ENCODE peak calls at places on chromosomes 16 and 17, in six cellular contexts. I is neural progenitor cell, U is AG04450, W is A549, A is left lung, J is H1. K is an unnamed sample.

GRCh38 chr17:40287494-40288369 is at the start of gene CDC6:
- DNase-seq in I (peak), U (peak), W (peak), A (peak), J (peak), K (peak)

GRCh38 chr17:8375738-8376259 is 705 bp downstream of the KRABD2 start:
- DNase-seq in I (peak), U (no peak), W (no peak), A (no peak), J (no peak), K (no peak)

GRCh38 chr16:25707553-25707952 is 15.8 kb downstream of the HS3ST4 start:
- DNase-seq in I (no peak), U (no peak), W (no peak), A (no peak), J (no peak), K (no peak)

GRCh38 chr17:34623856-34624766 is 44.7 kb downstream of the TMEM132E start:
- DNase-seq in I (no peak), U (no peak), W (no peak), A (no peak), J (no peak), K (no peak)

GRCh38 chr16:67676939-67677338 is 10.3 kb downstream of the C16orf86 start:
- DNase-seq in I (no peak), U (no peak), W (no peak), A (no peak), J (no peak), K (no peak)

GRCh38 chr17:2844386-2844785 is 48.1 kb downstream of the RAP1GAP2 start:
- DNase-seq in I (peak), U (no peak), W (peak), A (no peak), J (no peak), K (no peak)

GRCh38 chr17:32875904-32876413 is 965 bp downstream of the MYO1D start:
- DNase-seq in I (no peak), U (no peak), W (no peak), A (no peak), J (no peak), K (no peak)

GRCh38 chr17:11900103-11900502 is 97.2 kb downstream of the ZNF18 start:
- DNase-seq in I (no peak), U (no peak), W (no peak), A (no peak), J (no peak), K (peak)

GRCh38 chr17:77445908-77446535 is 305.3 kb downstream of the SEC14L1 start:
- DNase-seq in I (no peak), U (no peak), W (no peak), A (peak), J (no peak), K (no peak)

GRCh38 chr17:55584861-55585260 is 73.6 kb upstream of the SMIM36 start:
- DNase-seq in I (no peak), U (no peak), W (no peak), A (no peak), J (no peak), K (no peak)

GRCh38 chr17:72539981-72540897 is 419.4 kb downstream of the SOX9 start:
- DNase-seq in I (peak), U (no peak), W (peak), A (peak), J (peak), K (peak)

GRCh38 chr17:29390856-29391631 is 881 bp downstream of the TAOK1 start:
- DNase-seq in I (peak), U (no peak), W (peak), A (no peak), J (peak), K (peak)

GRCh38 chr17:57606111-57606875 is 138.8 kb downstream of the CCDC182 start:
- DNase-seq in I (no peak), U (no peak), W (no peak), A (no peak), J (no peak), K (no peak)

GRCh38 chr16:17053536-17054160 is 417.1 kb downstream of the XYLT1 start:
- DNase-seq in I (peak), U (no peak), W (no peak), A (no peak), J (no peak), K (no peak)

GRCh38 chr17:10628756-10629155 is 28.4 kb downstream of the MYH3 start:
- DNase-seq in I (peak), U (no peak), W (no peak), A (no peak), J (peak), K (no peak)

GRCh38 chr17:64320613-64321553 is 57.8 kb upstream of the TEX2 start:
- DNase-seq in I (peak), U (peak), W (peak), A (no peak), J (peak), K (peak)

GRCh38 chr17:17712268-17712924 is 31.1 kb downstream of the RAI1 start:
- DNase-seq in I (no peak), U (peak), W (no peak), A (no peak), J (no peak), K (peak)

GRCh38 chr17:47145351-47145750 is 43.7 kb downstream of the CDC27 start:
- DNase-seq in I (peak), U (no peak), W (no peak), A (no peak), J (no peak), K (no peak)

GRCh38 chr16:6709736-6710135 is 622.9 kb upstream of the RBFOX1 start:
- DNase-seq in I (no peak), U (no peak), W (no peak), A (no peak), J (no peak), K (no peak)

GRCh38 chr16:63742150-63742549 is 1379.7 kb downstream of the CDH11 start:
- DNase-seq in I (no peak), U (no peak), W (no peak), A (no peak), J (no peak), K (no peak)

GRCh38 chr17:76369804-76370203 is 14.6 kb upstream of the SPHK1 start:
- DNase-seq in I (no peak), U (no peak), W (no peak), A (peak), J (no peak), K (no peak)

GRCh38 chr16:54817432-54817831 is 113.2 kb upstream of the IRX5 start:
- DNase-seq in I (peak), U (no peak), W (peak), A (no peak), J (no peak), K (peak)

GRCh38 chr17:561118-561517 is 153.5 kb downstream of the VPS53 start:
- DNase-seq in I (no peak), U (peak), W (no peak), A (no peak), J (no peak), K (no peak)

GRCh38 chr17:39197380-39198185 is at the start of gene CACNB1:
- DNase-seq in I (peak), U (peak), W (peak), A (peak), J (peak), K (peak)

GRCh38 chr17:78484300-78485159 is 92.7 kb downstream of the DNAH17 start:
- DNase-seq in I (peak), U (no peak), W (peak), A (peak), J (peak), K (peak)

GRCh38 chr16:11057696-11058345 is 113.5 kb downstream of the CLEC16A start:
- DNase-seq in I (no peak), U (no peak), W (no peak), A (no peak), J (no peak), K (no peak)

GRCh38 chr17:31397256-31397939 is 5.9 kb downstream of the RAB11FIP4 start:
- DNase-seq in I (no peak), U (no peak), W (no peak), A (no peak), J (peak), K (no peak)

GRCh38 chr16:81238296-81239011 is at the start of gene BCO1:
- DNase-seq in I (peak), U (peak), W (peak), A (no peak), J (no peak), K (peak)

GRCh38 chr17:9368631-9369030 is 207.0 kb downstream of the STX8 start:
- DNase-seq in I (no peak), U (no peak), W (no peak), A (no peak), J (no peak), K (no peak)

GRCh38 chr17:37743875-37744632 is 805 bp downstream of the HNF1B start:
- DNase-seq in I (peak), U (no peak), W (peak), A (peak), J (peak), K (no peak)

GRCh38 chr17:64229815-64230550 is 33.1 kb downstream of the TEX2 start:
- DNase-seq in I (no peak), U (no peak), W (no peak), A (no peak), J (no peak), K (no peak)

GRCh38 chr16:23949630-23950290 is 114.0 kb downstream of the PRKCB start:
- DNase-seq in I (no peak), U (no peak), W (no peak), A (peak), J (no peak), K (no peak)

GRCh38 chr17:55149485-55149884 is 115.3 kb upstream of the HLF start:
- DNase-seq in I (no peak), U (no peak), W (no peak), A (no peak), J (no peak), K (no peak)

GRCh38 chr16:79642652-79643051 is 42.1 kb upstream of the MAF start:
- DNase-seq in I (no peak), U (no peak), W (no peak), A (no peak), J (no peak), K (no peak)

GRCh38 chr16:50740747-50741146 is 1.1 kb upstream of the CYLD start:
- DNase-seq in I (no peak), U (no peak), W (no peak), A (no peak), J (no peak), K (no peak)

GRCh38 chr16:89020068-89020924 is 43.3 kb upstream of the CBFA2T3 start:
- DNase-seq in I (no peak), U (no peak), W (no peak), A (peak), J (no peak), K (no peak)

GRCh38 chr16:354971-355441 is 2.5 kb upstream of the AXIN1 start:
- DNase-seq in I (no peak), U (no peak), W (no peak), A (peak), J (no peak), K (no peak)

GRCh38 chr17:42312035-42312284 is 23.7 kb downstream of the STAT5A start:
- DNase-seq in I (no peak), U (no peak), W (no peak), A (no peak), J (no peak), K (no peak)
- H3K4me3 ChIP-seq in I (no peak), U (no peak), W (no peak), A (no peak), J (peak), K (no peak)

DNA sequence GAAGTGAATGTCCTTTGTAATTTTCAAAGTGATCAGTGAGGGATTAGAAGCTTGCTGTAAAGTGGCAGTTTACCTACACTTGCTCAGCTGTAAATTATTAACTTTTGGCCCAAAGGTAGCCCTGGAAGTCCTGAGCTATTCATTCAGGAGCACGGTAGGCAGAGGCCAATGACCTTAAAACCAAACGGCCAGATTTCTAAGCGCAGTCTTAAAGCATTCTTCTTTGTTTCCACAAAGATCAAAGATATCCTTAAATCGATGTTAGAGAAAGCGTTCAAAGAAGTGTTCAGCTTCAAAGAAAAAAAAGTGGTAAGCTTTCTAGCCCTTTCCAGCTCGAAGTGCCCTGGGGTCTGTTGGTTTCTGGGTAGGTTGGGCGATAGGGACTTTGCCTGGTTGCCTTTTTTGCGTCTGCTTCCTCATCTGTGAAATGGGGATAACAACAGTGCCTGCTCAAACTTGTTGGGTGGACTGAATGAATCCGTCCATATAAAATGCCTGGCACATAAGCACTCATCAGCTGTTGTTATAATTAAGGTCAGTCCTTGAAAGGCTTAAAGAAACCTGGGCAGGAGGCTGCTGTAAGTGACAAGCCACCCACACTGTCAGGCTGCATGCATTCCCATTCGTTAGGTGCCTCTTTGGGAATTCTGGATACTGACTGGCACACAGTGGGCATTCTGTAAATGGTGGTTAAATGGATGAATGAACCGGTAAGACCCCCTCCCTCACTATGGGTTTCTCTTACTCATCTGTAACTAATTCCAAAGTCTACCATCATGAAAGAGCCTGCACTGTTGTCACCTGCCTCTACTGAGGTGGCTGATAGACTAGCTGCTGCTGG is 113.2 kb downstream of the PRKCA start:
- DNase-seq in I (no peak), U (no peak), W (no peak), A (no peak), J (no peak), K (no peak)
- H3K4me3 ChIP-seq in I (no peak), U (no peak), W (no peak), A (no peak), J (no peak), K (no peak)

GRCh38 chr16:30077656-30078055 is 1.9 kb downstream of the PPP4C start:
- DNase-seq in I (no peak), U (no peak), W (no peak), A (no peak), J (no peak), K (no peak)
- H3K4me3 ChIP-seq in I (no peak), U (peak), W (no peak), A (peak), J (no peak), K (no peak)

GRCh38 chr16:84423416-84423837 is 55.1 kb downstream of the ATP2C2 start:
- DNase-seq in I (no peak), U (no peak), W (peak), A (no peak), J (no peak), K (peak)
- H3K4me3 ChIP-seq in I (no peak), U (no peak), W (no peak), A (no peak), J (no peak), K (no peak)

GRCh38 chr17:43932357-43932756 is 9.9 kb downstream of the PPY start:
- DNase-seq in I (no peak), U (no peak), W (no peak), A (peak), J (no peak), K (no peak)

GRCh38 chr17:43931062-43931571 is 11.2 kb downstream of the PPY start:
- DNase-seq in I (no peak), U (no peak), W (no peak), A (peak), J (no peak), K (no peak)

GRCh38 chr17:43927101-43927935 is 15.0 kb downstream of the PPY start:
- DNase-seq in I (peak), U (no peak), W (no peak), A (no peak), J (no peak), K (no peak)

GRCh38 chr17:43924558-43924957 is 17.2 kb upstream of the MPP2 start:
- DNase-seq in I (no peak), U (no peak), W (no peak), A (no peak), J (no peak), K (no peak)

GRCh38 chr17:43928606-43929005 is 13.7 kb downstream of the PPY start:
- DNase-seq in I (no peak), U (no peak), W (no peak), A (no peak), J (no peak), K (no peak)
- H3K4me3 ChIP-seq in I (no peak), U (no peak), W (no peak), A (no peak), J (no peak), K (no peak)

GRCh38 chr16:73912311-73912710 is 384.3 kb upstream of the PSMD7 start:
- DNase-seq in I (no peak), U (no peak), W (no peak), A (no peak), J (no peak), K (no peak)

GRCh38 chr16:73912850-73913249 is 383.8 kb upstream of the PSMD7 start:
- DNase-seq in I (no peak), U (no peak), W (no peak), A (no peak), J (no peak), K (no peak)

DNA sequence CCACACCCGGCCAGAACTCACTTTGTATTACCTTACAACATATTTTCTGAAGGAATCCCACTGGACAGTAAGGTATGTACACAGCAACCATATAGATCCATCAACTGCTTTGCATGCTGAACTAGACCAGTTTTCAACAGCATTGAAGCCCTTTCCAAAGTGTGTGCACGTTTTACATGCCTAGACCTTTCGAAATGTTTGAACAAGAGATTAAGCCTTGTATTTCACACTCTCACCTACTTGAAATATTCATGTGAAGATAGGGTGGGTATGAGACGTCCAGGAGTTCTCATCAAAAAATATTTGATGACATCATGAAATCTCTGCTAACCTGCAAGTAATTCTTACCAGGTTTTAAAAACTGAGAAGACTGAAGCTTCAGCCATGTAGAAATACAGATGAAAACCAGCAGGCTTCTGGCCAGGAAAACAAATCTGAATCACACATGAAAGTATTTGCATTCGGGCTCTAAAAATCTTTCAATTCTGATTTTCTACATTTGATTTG is 387.0 kb upstream of the PSMD7 start:
- DNase-seq in I (no peak), U (no peak), W (no peak), A (no peak), J (no peak), K (no peak)
- H3K4me3 ChIP-seq in I (no peak), U (no peak), W (no peak), A (no peak), J (no peak), K (no peak)

GRCh38 chr17:49013311-49014205 is 16.4 kb downstream of the IGF2BP1 start:
- DNase-seq in I (peak), U (no peak), W (no peak), A (no peak), J (peak), K (peak)
- H3K4me3 ChIP-seq in I (peak), U (no peak), W (peak), A (no peak), J (peak), K (peak)

K was measured in cardiac muscle cell.